ENCODE peak calls at places on chromosomes 5 and 9, in four cellular contexts. One of them, this sample, is unnamed.
A peak's percentile ranks its signal among the peaks of the same experiment; 100 is the strongest.

GRCh38 chr5:102341918-102342317 is 45.8 kb upstream of the SLCO4C1 start:
- DNase-seq in AG04450: no peak
- DNase-seq in fibroblast of lung: no peak
- DNase-seq in A549: no peak
- DNase-seq in this sample: no peak

GRCh38 chr5:147482426-147483196 is 27.3 kb downstream of the DPYSL3 start:
- DNase-seq in AG04450: no peak
- DNase-seq in A549: no peak
- DNase-seq in fibroblast of lung: no peak
- DNase-seq in this sample: no peak

GRCh38 chr5:167064199-167064811 is 1227.1 kb upstream of the WWC1 start:
- DNase-seq in fibroblast of lung: no peak
- DNase-seq in A549: no peak
- DNase-seq in AG04450: no peak
- DNase-seq in this sample: no peak

GRCh38 chr5:60836131-60836530 is 7.9 kb downstream of the ELOVL7 start:
- DNase-seq in fibroblast of lung: no peak
- DNase-seq in A549: no peak
- DNase-seq in AG04450: no peak
- DNase-seq in this sample: no peak

GRCh38 chr5:146048994-146049703 is 56.2 kb downstream of the PLAC8L1 start:
- DNase-seq in AG04450: peak; percentile 65
- DNase-seq in fibroblast of lung: peak; percentile 83
- DNase-seq in A549: peak; percentile 81
- DNase-seq in this sample: peak; percentile 59

GRCh38 chr9:2230362-2230761 is 215.2 kb downstream of the SMARCA2 start:
- DNase-seq in A549: no peak
- DNase-seq in fibroblast of lung: no peak
- DNase-seq in AG04450: no peak
- DNase-seq in this sample: no peak

GRCh38 chr5:36704131-36704530 is 97.7 kb downstream of the SLC1A3 start:
- DNase-seq in fibroblast of lung: no peak
- DNase-seq in AG04450: no peak
- DNase-seq in A549: no peak
- DNase-seq in this sample: no peak

GRCh38 chr9:114271556-114272510 is 51.1 kb upstream of the ORM1 start:
- DNase-seq in fibroblast of lung: peak; percentile 72
- DNase-seq in AG04450: no peak
- DNase-seq in A549: no peak
- DNase-seq in this sample: no peak

GRCh38 chr9:112380102-112380581 is at the start of gene HSDL2:
- DNase-seq in A549: peak; percentile 41
- DNase-seq in AG04450: no peak
- DNase-seq in fibroblast of lung: peak; percentile 57
- DNase-seq in this sample: no peak

GRCh38 chr5:151068571-151069197 is 12.2 kb downstream of the TNIP1 start:
- DNase-seq in AG04450: no peak
- DNase-seq in fibroblast of lung: no peak
- DNase-seq in A549: no peak
- DNase-seq in this sample: no peak

GRCh38 chr5:181088289-181088688 is 42.7 kb downstream of the OR2V1 start:
- DNase-seq in fibroblast of lung: no peak
- DNase-seq in AG04450: no peak
- DNase-seq in A549: peak; percentile 68
- DNase-seq in this sample: no peak
- TF ChIP-seq CTCF in fibroblast of lung: peak; percentile 21
- TF ChIP-seq CTCF in AG04450: peak; percentile 45
- TF ChIP-seq CTCF in A549: peak; percentile 28
- TF ChIP-seq CTCF in this sample: peak; percentile 39

GRCh38 chr5:13478831-13479465 is 465.5 kb downstream of the DNAH5 start:
- DNase-seq in fibroblast of lung: no peak
- DNase-seq in AG04450: peak; percentile 0
- DNase-seq in A549: peak; percentile 43
- DNase-seq in this sample: no peak
- TF ChIP-seq CTCF in fibroblast of lung: peak; percentile 39
- TF ChIP-seq CTCF in AG04450: peak; percentile 56
- TF ChIP-seq CTCF in A549: peak; percentile 58
- TF ChIP-seq CTCF in this sample: peak; percentile 52

GRCh38 chr9:134126373-134126772 is 9.5 kb upstream of the WDR5 start:
- DNase-seq in AG04450: no peak
- DNase-seq in fibroblast of lung: no peak
- DNase-seq in A549: no peak
- DNase-seq in this sample: no peak

GRCh38 chr9:134127616-134128015 is 8.3 kb upstream of the WDR5 start:
- DNase-seq in AG04450: no peak
- DNase-seq in A549: no peak
- DNase-seq in fibroblast of lung: no peak
- DNase-seq in this sample: no peak

GRCh38 chr9:134127065-134127580 is 8.8 kb upstream of the WDR5 start:
- DNase-seq in AG04450: no peak
- DNase-seq in A549: no peak
- DNase-seq in fibroblast of lung: no peak
- DNase-seq in this sample: no peak

GRCh38 chr9:134130503-134131375 is 5.1 kb upstream of the WDR5 start:
- DNase-seq in fibroblast of lung: peak; percentile 27
- DNase-seq in A549: no peak
- DNase-seq in AG04450: no peak
- DNase-seq in this sample: no peak

GRCh38 chr9:134128727-134129679 is 6.9 kb upstream of the WDR5 start:
- DNase-seq in fibroblast of lung: no peak
- DNase-seq in AG04450: no peak
- DNase-seq in A549: no peak
- DNase-seq in this sample: no peak
- TF ChIP-seq CTCF in fibroblast of lung: no peak
- TF ChIP-seq CTCF in AG04450: no peak
- TF ChIP-seq CTCF in A549: no peak
- TF ChIP-seq CTCF in this sample: no peak

GRCh38 chr5:59335544-59335943 is 558.0 kb downstream of the PDE4D start:
- DNase-seq in A549: no peak
- DNase-seq in fibroblast of lung: no peak
- DNase-seq in AG04450: no peak
- DNase-seq in this sample: no peak
- TF ChIP-seq CTCF in A549: peak; percentile 33
- TF ChIP-seq CTCF in fibroblast of lung: no peak
- TF ChIP-seq CTCF in AG04450: no peak
- TF ChIP-seq CTCF in this sample: peak; percentile 16

GRCh38 chr5:171629221-171630005 is 156.2 kb upstream of the SMIM23 start:
- DNase-seq in A549: peak; percentile 30
- DNase-seq in AG04450: no peak
- DNase-seq in fibroblast of lung: peak; percentile 29
- DNase-seq in this sample: no peak
- TF ChIP-seq CTCF in A549: no peak
- TF ChIP-seq CTCF in AG04450: no peak
- TF ChIP-seq CTCF in fibroblast of lung: peak; percentile 10
- TF ChIP-seq CTCF in this sample: no peak

This sample was measured in kidney epithelial cell.